ENCODE peak calls at places on chromosomes 12 and 14, in four cellular contexts. B is mesenchymal stem cell, O is mammary epithelial cell, J is fibroblast of lung. K is an unnamed sample.

GRCh38 chr12:21538259-21538658 is 12.2 kb downstream of the SPX start:
- DNase-seq in B (no peak), O (no peak), J (no peak), K (no peak)

GRCh38 chr12:95788637-95789036 is 1.9 kb downstream of the NTN4 start:
- DNase-seq in B (peak), J (peak), O (peak), K (no peak)

GRCh38 chr12:96811083-96811482 is 96.0 kb upstream of the NEDD1 start:
- DNase-seq in B (peak), O (peak), J (peak), K (no peak)

GRCh38 chr14:73660511-73660910 is 15.7 kb downstream of the DNAL1 start:
- DNase-seq in J (no peak), O (no peak), B (no peak), K (no peak)

GRCh38 chr12:83954939-83955601 is 957.5 kb downstream of the SLC6A15 start:
- DNase-seq in O (peak), B (no peak), J (no peak), K (no peak)

GRCh38 chr12:84913151-84913550 is 552 bp upstream of the SLC6A15 start:
- DNase-seq in J (peak), B (peak), O (peak), K (no peak)

GRCh38 chr12:4951601-4952000 is 41.9 kb downstream of the KCNA1 start:
- DNase-seq in O (no peak), J (no peak), B (no peak), K (no peak)

GRCh38 chr14:68172664-68173063 is 353.1 kb downstream of the RAD51B start:
- DNase-seq in O (no peak), J (no peak), B (no peak), K (no peak)

GRCh38 chr12:45762185-45763110 is 32.9 kb downstream of the ARID2 start:
- DNase-seq in J (peak), B (peak), O (peak), K (peak)

GRCh38 chr12:111557271-111558106 is 41.6 kb downstream of the ATXN2 start:
- DNase-seq in J (no peak), B (no peak), O (peak), K (no peak)

GRCh38 chr14:100733152-100733850 is 6.6 kb downstream of the DLK1 start:
- DNase-seq in J (no peak), O (no peak), B (no peak), K (no peak)

GRCh38 chr12:4034926-4035325 is 161.7 kb upstream of the PARP11 start:
- DNase-seq in O (no peak), J (peak), B (peak), K (no peak)

GRCh38 chr14:61296151-61296550 is 15.0 kb upstream of the TMEM30B start:
- DNase-seq in B (no peak), J (no peak), O (no peak), K (no peak)

GRCh38 chr12:49887091-49887490 is 16.6 kb downstream of the FAIM2 start:
- DNase-seq in B (no peak), O (no peak), J (no peak), K (no peak)

GRCh38 chr12:1357171-1357570 is 237.2 kb downstream of the FBXL14 start:
- DNase-seq in B (peak), J (peak), O (no peak), K (no peak)

GRCh38 chr12:48995061-48995879 is 3.9 kb downstream of the DDN start:
- DNase-seq in O (peak), B (peak), J (peak), K (peak)

GRCh38 chr14:76776306-76777251 is 15.3 kb downstream of the VASH1 start:
- DNase-seq in O (no peak), B (no peak), J (no peak), K (peak)

GRCh38 chr12:39966738-39967137 is 139.1 kb downstream of the SLC2A13 start:
- DNase-seq in J (no peak), B (no peak), O (no peak), K (no peak)

GRCh38 chr14:29906256-29906885 is 21.3 kb downstream of the PRKD1 start:
- DNase-seq in O (peak), B (no peak), J (peak), K (no peak)

GRCh38 chr12:127640181-127640886 is 626.6 kb upstream of the TMEM132C start:
- DNase-seq in B (no peak), O (no peak), J (peak), K (no peak)

GRCh38 chr12:34598352-34598827 is 576.1 kb downstream of the ALG10 start:
- DNase-seq in J (no peak), O (no peak), B (no peak), K (no peak)

GRCh38 chr12:27981874-27982273 is 9.3 kb upstream of the PTHLH start:
- DNase-seq in J (no peak), O (peak), B (no peak), K (no peak)

GRCh38 chr14:53596845-53597525 is 359.6 kb downstream of the BMP4 start:
- DNase-seq in J (peak), B (peak), O (no peak), K (no peak)

GRCh38 chr14:40909906-40910305 is 696.8 kb upstream of the LRFN5 start:
- DNase-seq in J (no peak), B (no peak), O (no peak), K (no peak)

GRCh38 chr14:96274122-96274910 is 18.3 kb downstream of the BDKRB1 start:
- DNase-seq in J (peak), O (no peak), B (peak), K (no peak)

GRCh38 chr12:113479578-113480335 is 8.1 kb upstream of the LHX5 start:
- DNase-seq in O (no peak), J (peak), B (peak), K (no peak)

GRCh38 chr12:114209852-114210251 is 196.1 kb downstream of the TBX5 start:
- DNase-seq in O (no peak), J (no peak), B (no peak), K (no peak)

GRCh38 chr12:122869207-122869973 is 26.5 kb downstream of the VPS37B start:
- DNase-seq in B (no peak), O (no peak), J (no peak), K (no peak)

DNA sequence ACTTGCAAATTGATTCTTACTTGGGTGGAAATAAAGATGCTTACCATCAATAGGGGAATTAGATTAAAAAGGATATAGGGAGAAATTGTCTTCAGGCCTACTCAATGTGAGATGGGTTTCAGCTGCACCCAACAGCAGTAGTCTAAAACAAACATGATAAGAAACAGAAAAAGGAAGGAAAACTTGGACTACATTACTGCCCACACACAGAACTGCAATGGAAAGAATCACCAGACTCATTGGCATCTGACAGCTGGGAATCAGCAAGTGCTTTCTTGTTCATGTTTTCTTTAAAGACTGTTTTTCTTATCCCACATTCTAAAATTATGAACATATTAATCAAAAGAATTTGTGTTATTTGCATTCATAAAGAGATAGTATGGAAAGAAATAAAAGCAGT is 144.2 kb downstream of the LRIG3 start:
- DNase-seq in J (no peak), O (no peak), B (no peak), K (no peak)
- H3K4me2 ChIP-seq in J (no peak), O (no peak), B (no peak), K (no peak)

DNA sequence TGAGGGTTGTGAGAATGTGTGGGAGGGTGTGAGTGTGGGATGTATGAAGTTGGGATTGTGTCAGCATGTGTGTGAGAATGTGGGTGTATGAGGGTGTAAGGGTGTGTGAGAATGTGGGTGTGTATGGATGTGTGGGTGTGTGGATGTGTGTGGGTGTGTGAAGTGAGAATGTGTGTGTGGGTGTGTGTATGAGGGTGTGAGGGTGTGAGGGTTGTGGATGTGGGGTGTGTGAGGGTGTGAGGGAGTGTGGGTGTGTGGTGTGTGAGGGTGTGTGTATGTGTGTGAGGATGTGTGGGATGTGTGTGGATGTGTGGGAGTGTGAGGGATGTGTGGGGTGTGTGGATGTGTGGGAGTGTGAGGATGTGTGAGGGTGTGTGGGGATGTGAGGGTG is 37.0 kb downstream of the TMEM121 start:
- DNase-seq in J (no peak), B (no peak), O (no peak), K (peak)
- H3K9ac ChIP-seq in J (no peak), B (no peak), O (no peak), K (peak)

GRCh38 chr12:109531411-109531810 is 41.9 kb downstream of the MMAB start:
- DNase-seq in B (peak), J (no peak), O (no peak), K (no peak)
- H3K27ac ChIP-seq in B (no peak), J (no peak), O (no peak), K (no peak)

GRCh38 chr14:93970589-93970966 is 5.8 kb downstream of the ASB2 start:
- DNase-seq in B (no peak), O (peak), J (no peak), K (peak)

GRCh38 chr14:93971635-93972027 is 4.7 kb downstream of the ASB2 start:
- DNase-seq in O (no peak), J (no peak), B (no peak), K (no peak)

GRCh38 chr14:93969082-93969828 is 7.1 kb downstream of the ASB2 start:
- DNase-seq in B (no peak), J (no peak), O (no peak), K (peak)

GRCh38 chr14:93972618-93973205 is 3.7 kb downstream of the ASB2 start:
- DNase-seq in O (no peak), B (no peak), J (no peak), K (no peak)

DNA sequence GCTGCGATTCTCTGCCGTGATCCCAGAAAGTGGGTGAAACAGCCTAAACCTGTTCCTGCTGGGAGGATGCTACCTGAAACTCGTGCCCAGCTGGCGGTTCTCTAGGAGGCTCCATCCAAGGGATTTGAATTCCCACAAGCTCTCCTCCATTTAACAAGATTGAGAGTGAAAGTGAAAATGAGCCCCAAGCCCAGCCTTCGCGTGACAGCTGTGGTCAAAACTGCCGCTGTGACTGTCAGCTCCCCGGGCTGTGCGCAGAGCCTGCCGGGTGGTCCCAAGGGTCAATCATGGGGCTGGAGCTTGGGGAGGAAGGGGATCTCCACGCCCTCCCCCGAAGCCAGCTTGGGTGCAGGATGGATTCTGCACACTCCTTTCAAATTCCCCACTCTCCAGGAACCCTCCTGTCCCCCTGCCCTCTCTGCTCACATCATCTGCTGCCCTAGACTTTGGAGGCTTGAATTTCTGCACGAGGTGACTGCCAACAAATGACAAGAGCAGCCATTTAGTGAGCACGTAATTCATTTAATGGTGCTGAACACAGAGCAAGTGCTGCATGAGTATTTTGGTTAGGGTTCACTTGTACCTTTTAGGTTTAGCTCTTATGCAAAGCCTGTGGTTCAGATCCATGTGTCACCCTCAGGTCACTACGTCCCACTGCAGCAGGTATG is 5.3 kb downstream of the ASB2 start:
- DNase-seq in J (no peak), O (no peak), B (no peak), K (peak)
- H3K4me2 ChIP-seq in J (peak), O (no peak), B (no peak), K (peak)

GRCh38 chr12:57983858-57984505 is 42.6 kb downstream of the ATP23 start:
- DNase-seq in B (no peak), J (no peak), O (no peak), K (no peak)
- H3K9ac ChIP-seq in B (no peak), J (no peak), O (no peak), K (no peak)

GRCh38 chr12:115870527-115870926 is 407.0 kb downstream of the MED13L start:
- DNase-seq in J (no peak), B (no peak), O (no peak), K (no peak)

GRCh38 chr12:115872212-115872611 is 405.3 kb downstream of the MED13L start:
- DNase-seq in B (no peak), J (no peak), O (no peak), K (no peak)

GRCh38 chr12:115870021-115870420 is 407.5 kb downstream of the MED13L start:
- DNase-seq in O (no peak), J (no peak), B (no peak), K (no peak)

GRCh38 chr12:115872919-115873357 is 404.6 kb downstream of the MED13L start:
- DNase-seq in B (no peak), O (peak), J (no peak), K (no peak)

DNA sequence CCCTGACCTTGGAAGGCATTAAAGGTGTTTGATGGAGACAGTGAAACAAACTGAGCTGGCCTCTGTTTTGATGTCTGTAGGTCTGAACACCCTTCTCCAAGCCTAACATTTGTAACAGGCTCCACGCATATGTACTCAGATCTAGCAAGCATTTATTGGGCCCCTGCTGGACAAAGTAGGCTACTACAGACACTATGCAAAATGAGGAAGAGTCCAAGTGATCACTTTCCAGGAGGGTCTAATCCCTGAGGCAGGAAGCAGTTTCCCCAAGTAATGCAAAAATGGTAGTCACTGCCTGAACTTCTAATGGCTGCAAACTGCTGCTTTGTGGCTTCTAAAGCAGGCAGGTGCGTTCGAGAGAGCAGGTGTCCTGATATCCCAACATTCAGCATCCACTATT is 405.8 kb downstream of the MED13L start:
- DNase-seq in J (peak), B (peak), O (no peak), K (peak)
- H3K27ac ChIP-seq in J (no peak), B (no peak), O (no peak), K (no peak)

GRCh38 chr12:64990991-64991570 is 130.0 kb downstream of the WIF1 start:
- DNase-seq in O (peak), J (no peak), B (no peak), K (peak)
- H3K4me2 ChIP-seq in O (no peak), J (no peak), B (no peak), K (no peak)

GRCh38 chr12:91205791-91206190 is 23.2 kb upstream of the DCN start:
- DNase-seq in J (no peak), O (peak), B (no peak), K (peak)

GRCh38 chr12:91204416-91204815 is 21.8 kb upstream of the DCN start:
- DNase-seq in B (no peak), O (no peak), J (no peak), K (no peak)

GRCh38 chr12:91202390-91202789 is 19.8 kb upstream of the DCN start:
- DNase-seq in J (no peak), B (no peak), O (peak), K (no peak)

GRCh38 chr12:91203610-91204009 is 21.0 kb upstream of the DCN start:
- DNase-seq in J (no peak), O (no peak), B (no peak), K (no peak)
- H3K9ac ChIP-seq in J (no peak), O (no peak), B (peak), K (no peak)

GRCh38 chr12:105385141-105385540 is 54.6 kb downstream of the C12orf75 start:
- DNase-seq in B (peak), O (peak), J (peak), K (no peak)
- H3K27ac ChIP-seq in B (no peak), O (no peak), J (no peak), K (no peak)

GRCh38 chr12:32666510-32666909 is 12.6 kb upstream of the DNM1L start:
- DNase-seq in J (peak), B (no peak), O (no peak), K (no peak)

GRCh38 chr12:32669584-32669983 is 9.5 kb upstream of the DNM1L start:
- DNase-seq in J (no peak), O (no peak), B (no peak), K (no peak)

GRCh38 chr12:32671930-32672785 is 6.9 kb upstream of the DNM1L start:
- DNase-seq in B (peak), O (peak), J (peak), K (peak)
- H3K4me2 ChIP-seq in B (no peak), O (no peak), J (no peak), K (no peak)